ENCODE peak calls at places on chromosome 2, in seven cellular contexts. One of them, this sample, is unnamed.

GRCh38 chr2:67984600-67984999 is 78.2 kb downstream of the C1D start:
- DNase-seq in GM12892: no peak
- DNase-seq in SK-N-SH: no peak
- DNase-seq in H1: no peak
- DNase-seq in K562: no peak
- DNase-seq in GM12878: no peak
- DNase-seq in HepG2: no peak
- DNase-seq in this sample: no peak

GRCh38 chr2:241443486-241444223 is 64.7 kb downstream of the STK25 start:
- DNase-seq in GM12892: no peak
- DNase-seq in SK-N-SH: peak
- DNase-seq in H1: no peak
- DNase-seq in K562: no peak
- DNase-seq in GM12878: peak
- DNase-seq in HepG2: no peak
- DNase-seq in this sample: no peak

GRCh38 chr2:39696838-39697237 is 31.1 kb downstream of the TMEM178A start:
- DNase-seq in GM12892: no peak
- DNase-seq in SK-N-SH: peak
- DNase-seq in H1: no peak
- DNase-seq in K562: no peak
- DNase-seq in GM12878: no peak
- DNase-seq in HepG2: peak
- DNase-seq in this sample: no peak

GRCh38 chr2:46268196-46268595 is 29.0 kb upstream of the EPAS1 start:
- DNase-seq in GM12892: no peak
- DNase-seq in SK-N-SH: no peak
- DNase-seq in H1: no peak
- DNase-seq in K562: no peak
- DNase-seq in GM12878: peak
- DNase-seq in HepG2: no peak
- DNase-seq in this sample: no peak

GRCh38 chr2:175187378-175187777 is 5.9 kb upstream of the ATP5MC3 start:
- DNase-seq in GM12892: no peak
- DNase-seq in SK-N-SH: peak
- DNase-seq in H1: no peak
- DNase-seq in K562: no peak
- DNase-seq in GM12878: no peak
- DNase-seq in HepG2: peak
- DNase-seq in this sample: no peak

GRCh38 chr2:7971248-7971647 is 710.6 kb upstream of the ID2 start:
- DNase-seq in GM12892: no peak
- DNase-seq in SK-N-SH: no peak
- DNase-seq in H1: no peak
- DNase-seq in K562: no peak
- DNase-seq in GM12878: no peak
- DNase-seq in HepG2: no peak
- DNase-seq in this sample: no peak

GRCh38 chr2:202152104-202152771 is 79.2 kb downstream of the KIAA2012 start:
- DNase-seq in GM12892: no peak
- DNase-seq in SK-N-SH: no peak
- DNase-seq in H1: no peak
- DNase-seq in K562: no peak
- DNase-seq in GM12878: no peak
- DNase-seq in HepG2: no peak
- DNase-seq in this sample: no peak

GRCh38 chr2:19472579-19472978 is 114.2 kb upstream of the OSR1 start:
- DNase-seq in GM12892: no peak
- DNase-seq in SK-N-SH: no peak
- DNase-seq in H1: no peak
- DNase-seq in K562: no peak
- DNase-seq in GM12878: no peak
- DNase-seq in HepG2: no peak
- DNase-seq in this sample: no peak

GRCh38 chr2:59190518-59190917 is 949.4 kb upstream of the FANCL start:
- DNase-seq in GM12892: no peak
- DNase-seq in SK-N-SH: no peak
- DNase-seq in H1: no peak
- DNase-seq in K562: no peak
- DNase-seq in GM12878: no peak
- DNase-seq in HepG2: no peak
- DNase-seq in this sample: no peak

GRCh38 chr2:215615067-215615828 is 179.4 kb upstream of the FN1 start:
- DNase-seq in GM12892: no peak
- DNase-seq in SK-N-SH: no peak
- DNase-seq in H1: no peak
- DNase-seq in K562: no peak
- DNase-seq in GM12878: no peak
- DNase-seq in HepG2: no peak
- DNase-seq in this sample: no peak

GRCh38 chr2:187658952-187659525 is 104.8 kb upstream of the TFPI start:
- DNase-seq in GM12892: no peak
- DNase-seq in SK-N-SH: peak
- DNase-seq in H1: peak
- DNase-seq in K562: no peak
- DNase-seq in GM12878: no peak
- DNase-seq in HepG2: peak
- DNase-seq in this sample: no peak
- TF ChIP-seq TAF1 in GM12892: no peak
- TF ChIP-seq TAF1 in SK-N-SH: no peak
- TF ChIP-seq TAF1 in H1: no peak
- TF ChIP-seq TAF1 in K562: no peak
- TF ChIP-seq TAF1 in GM12878: no peak
- TF ChIP-seq TAF1 in HepG2: no peak
- TF ChIP-seq TAF1 in this sample: no peak

GRCh38 chr2:177771191-177771590 is 301.4 kb downstream of the PDE11A start:
- DNase-seq in GM12892: no peak
- DNase-seq in SK-N-SH: no peak
- DNase-seq in H1: no peak
- DNase-seq in K562: no peak
- DNase-seq in GM12878: no peak
- DNase-seq in HepG2: peak
- DNase-seq in this sample: no peak
- TF ChIP-seq TAF1 in GM12892: no peak
- TF ChIP-seq TAF1 in SK-N-SH: no peak
- TF ChIP-seq TAF1 in H1: no peak
- TF ChIP-seq TAF1 in K562: no peak
- TF ChIP-seq TAF1 in GM12878: no peak
- TF ChIP-seq TAF1 in HepG2: no peak
- TF ChIP-seq TAF1 in this sample: no peak

GRCh38 chr2:239903803-239904202 is 121.3 kb downstream of the NDUFA10 start:
- DNase-seq in GM12892: no peak
- DNase-seq in SK-N-SH: no peak
- DNase-seq in H1: no peak
- DNase-seq in K562: no peak
- DNase-seq in GM12878: no peak
- DNase-seq in HepG2: no peak
- DNase-seq in this sample: no peak

GRCh38 chr2:239904496-239904895 is 120.6 kb downstream of the NDUFA10 start:
- DNase-seq in GM12892: no peak
- DNase-seq in SK-N-SH: no peak
- DNase-seq in H1: no peak
- DNase-seq in K562: no peak
- DNase-seq in GM12878: no peak
- DNase-seq in HepG2: no peak
- DNase-seq in this sample: no peak

GRCh38 chr2:239908308-239908707 is 116.8 kb downstream of the NDUFA10 start:
- DNase-seq in GM12892: no peak
- DNase-seq in SK-N-SH: no peak
- DNase-seq in H1: no peak
- DNase-seq in K562: no peak
- DNase-seq in GM12878: no peak
- DNase-seq in HepG2: no peak
- DNase-seq in this sample: no peak

GRCh38 chr2:239905306-239905705 is 119.8 kb downstream of the NDUFA10 start:
- DNase-seq in GM12892: no peak
- DNase-seq in SK-N-SH: no peak
- DNase-seq in H1: no peak
- DNase-seq in K562: no peak
- DNase-seq in GM12878: no peak
- DNase-seq in HepG2: no peak
- DNase-seq in this sample: no peak

DNA sequence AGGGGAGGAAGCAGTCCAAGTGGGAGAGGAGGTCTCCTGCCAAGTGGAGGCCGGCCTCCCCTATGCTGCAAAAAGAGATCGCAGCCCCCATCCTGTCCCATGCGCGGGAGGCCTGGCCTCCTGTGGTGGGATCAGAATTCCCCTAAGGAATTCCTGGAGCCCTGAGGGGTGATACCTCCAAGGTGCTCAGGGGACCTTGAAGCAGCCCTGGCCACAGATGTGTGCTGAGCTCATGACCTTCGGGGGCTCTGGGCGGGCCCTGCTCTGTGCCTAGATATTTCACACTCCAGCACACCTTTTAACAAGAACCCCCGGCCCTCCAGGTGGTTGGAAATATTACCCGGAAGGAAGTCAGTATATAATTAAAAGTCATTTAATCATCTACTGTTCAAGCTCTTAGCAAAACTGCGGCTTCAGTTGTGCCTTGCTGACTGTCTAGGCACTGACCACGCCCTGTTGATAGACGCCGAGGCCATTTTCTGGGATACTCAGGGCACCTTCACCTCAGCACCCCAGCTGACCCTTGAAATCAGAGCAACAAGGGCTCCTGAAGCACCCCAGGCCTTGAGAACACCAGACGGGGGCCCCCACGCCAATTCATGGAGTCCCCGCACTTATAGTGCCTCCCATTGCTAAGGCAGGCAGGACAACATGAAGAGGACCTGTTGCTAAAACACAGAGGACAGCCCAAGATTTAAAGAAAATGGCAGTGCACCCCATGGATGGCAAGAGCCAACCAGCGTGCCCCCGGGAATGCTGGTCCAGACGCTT is 119.1 kb downstream of the NDUFA10 start:
- DNase-seq in GM12892: no peak
- DNase-seq in SK-N-SH: no peak
- DNase-seq in H1: no peak
- DNase-seq in K562: no peak
- DNase-seq in GM12878: no peak
- DNase-seq in HepG2: no peak
- DNase-seq in this sample: no peak
- TF ChIP-seq TAF1 in GM12892: no peak
- TF ChIP-seq TAF1 in SK-N-SH: no peak
- TF ChIP-seq TAF1 in H1: no peak
- TF ChIP-seq TAF1 in K562: no peak
- TF ChIP-seq TAF1 in GM12878: no peak
- TF ChIP-seq TAF1 in HepG2: no peak
- TF ChIP-seq TAF1 in this sample: no peak

GRCh38 chr2:222404126-222404891 is 20.0 kb upstream of the SGPP2 start:
- DNase-seq in GM12892: no peak
- DNase-seq in SK-N-SH: no peak
- DNase-seq in H1: no peak
- DNase-seq in K562: no peak
- DNase-seq in GM12878: no peak
- DNase-seq in HepG2: no peak
- DNase-seq in this sample: no peak

GRCh38 chr2:222399038-222399783 is 25.1 kb upstream of the SGPP2 start:
- DNase-seq in GM12892: no peak
- DNase-seq in SK-N-SH: peak
- DNase-seq in H1: no peak
- DNase-seq in K562: no peak
- DNase-seq in GM12878: no peak
- DNase-seq in HepG2: no peak
- DNase-seq in this sample: no peak

GRCh38 chr2:222393733-222394267 is 30.5 kb upstream of the SGPP2 start:
- DNase-seq in GM12892: no peak
- DNase-seq in SK-N-SH: no peak
- DNase-seq in H1: no peak
- DNase-seq in K562: no peak
- DNase-seq in GM12878: no peak
- DNase-seq in HepG2: no peak
- DNase-seq in this sample: no peak

DNA sequence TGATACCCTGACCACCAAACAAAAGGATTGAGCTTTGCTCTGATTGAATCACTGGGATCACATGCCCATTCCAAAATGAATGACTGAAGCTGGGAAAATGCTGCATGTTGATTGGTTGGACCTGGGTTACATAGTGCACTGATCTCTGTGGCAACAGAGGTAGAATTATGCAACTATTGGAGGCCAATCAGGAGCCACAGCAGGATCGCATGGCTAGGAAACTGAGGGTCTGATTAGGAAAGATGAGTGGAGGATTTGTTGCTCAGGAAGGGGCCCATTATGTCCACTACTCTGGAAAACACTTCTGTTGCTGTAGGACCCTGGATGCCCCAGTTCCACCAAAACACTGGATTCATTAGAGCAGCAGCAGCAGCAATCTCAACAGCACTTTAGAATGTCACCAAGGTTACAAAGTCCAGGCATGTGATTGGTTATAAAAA is 25.9 kb upstream of the SGPP2 start:
- DNase-seq in GM12892: no peak
- DNase-seq in SK-N-SH: no peak
- DNase-seq in H1: no peak
- DNase-seq in K562: no peak
- DNase-seq in GM12878: no peak
- DNase-seq in HepG2: no peak
- DNase-seq in this sample: no peak
- TF ChIP-seq TAF1 in GM12892: no peak
- TF ChIP-seq TAF1 in SK-N-SH: no peak
- TF ChIP-seq TAF1 in H1: no peak
- TF ChIP-seq TAF1 in K562: no peak
- TF ChIP-seq TAF1 in GM12878: no peak
- TF ChIP-seq TAF1 in HepG2: no peak
- TF ChIP-seq TAF1 in this sample: no peak

GRCh38 chr2:113854970-113855740 is 34.7 kb upstream of the ACTR3 start:
- DNase-seq in GM12892: no peak
- DNase-seq in SK-N-SH: no peak
- DNase-seq in H1: no peak
- DNase-seq in K562: no peak
- DNase-seq in GM12878: no peak
- DNase-seq in HepG2: no peak
- DNase-seq in this sample: no peak
- TF ChIP-seq TAF1 in GM12892: no peak
- TF ChIP-seq TAF1 in SK-N-SH: no peak
- TF ChIP-seq TAF1 in H1: no peak
- TF ChIP-seq TAF1 in K562: no peak
- TF ChIP-seq TAF1 in GM12878: no peak
- TF ChIP-seq TAF1 in HepG2: no peak
- TF ChIP-seq TAF1 in this sample: no peak

GRCh38 chr2:54279385-54279784 is 23.4 kb upstream of the TSPYL6 start:
- DNase-seq in GM12892: no peak
- DNase-seq in SK-N-SH: no peak
- DNase-seq in H1: no peak
- DNase-seq in K562: peak
- DNase-seq in GM12878: no peak
- DNase-seq in HepG2: no peak
- DNase-seq in this sample: no peak
- TF ChIP-seq TAF1 in GM12892: no peak
- TF ChIP-seq TAF1 in SK-N-SH: no peak
- TF ChIP-seq TAF1 in H1: no peak
- TF ChIP-seq TAF1 in K562: no peak
- TF ChIP-seq TAF1 in GM12878: no peak
- TF ChIP-seq TAF1 in HepG2: no peak
- TF ChIP-seq TAF1 in this sample: no peak

This sample was measured in GM12891.